ENCODE peak calls at places on chromosomes 16 and 17, in nine cellular contexts. O, M, W, X, Y, H, N, P and S are unnamed samples.

GRCh38 chr17:40242774-40243173 is 23.7 kb downstream of the WIPF2 start:
- DNase-seq in W (no peak), M (no peak), Y (no peak), X (no peak), H (no peak), O (no peak), N (peak; percentile 16), P (no peak), S (peak; percentile 46)

GRCh38 chr16:17743158-17743557 is 272.4 kb upstream of the XYLT1 start:
- DNase-seq in X (no peak), W (no peak), O (no peak), N (no peak), Y (no peak), P (no peak), H (no peak), M (no peak), S (no peak)

GRCh38 chr16:19549688-19550087 is 5.8 kb upstream of the VPS35L start:
- DNase-seq in Y (no peak), W (no peak), O (no peak), H (no peak), X (no peak), M (no peak), N (no peak), P (no peak), S (no peak)

GRCh38 chr17:31744541-31744951 is 114.5 kb downstream of the COPRS start:
- DNase-seq in M (no peak), W (no peak), H (peak; percentile 27), Y (no peak), O (no peak), P (no peak), N (no peak), X (no peak), S (no peak)

GRCh38 chr17:77471984-77472836 is 331.4 kb downstream of the SEC14L1 start:
- DNase-seq in Y (no peak), O (peak; percentile 56), P (no peak), H (peak; percentile 85), W (peak; percentile 73), M (no peak), N (peak; percentile 93), X (no peak), S (peak; percentile 73)

GRCh38 chr17:969767-970387 is 9.7 kb downstream of the NXN start:
- DNase-seq in P (no peak), Y (no peak), W (no peak), O (no peak), N (peak; percentile 84), H (no peak), M (no peak), X (no peak), S (no peak)

GRCh38 chr16:70470927-70471341 is 16.5 kb downstream of the FCSK start:
- DNase-seq in W (no peak), X (peak; percentile 71), M (peak; percentile 29), O (no peak), H (peak; percentile 23), Y (no peak), N (peak; percentile 39), P (no peak), S (no peak)

GRCh38 chr17:57669671-57670529 is 75.2 kb downstream of the CCDC182 start:
- DNase-seq in O (no peak), M (no peak), P (peak; percentile 47), X (no peak), H (no peak), N (no peak), W (peak; percentile 50), Y (no peak), S (no peak)

GRCh38 chr17:17416007-17416399 is 60.8 kb upstream of the MED9 start:
- DNase-seq in W (no peak), X (peak; percentile 75), Y (no peak), H (peak; percentile 68), P (no peak), M (no peak), N (peak; percentile 84), O (peak; percentile 63), S (peak; percentile 79)

GRCh38 chr17:2025622-2026309 is 632 bp upstream of the RTN4RL1 start:
- DNase-seq in W (peak; percentile 78), X (peak; percentile 79), N (peak; percentile 68), O (no peak), M (peak; percentile 78), Y (no peak), H (peak; percentile 54), P (no peak), S (peak; percentile 55)

GRCh38 chr16:13324861-13325260 is 423.5 kb downstream of the SHISA9 start:
- DNase-seq in M (no peak), X (no peak), O (no peak), W (no peak), N (no peak), Y (no peak), H (no peak), P (no peak), S (no peak)
- TF ChIP-seq CTCF in M (no peak), X (no peak), O (no peak), W (no peak), N (no peak), Y (no peak), H (no peak), P (no peak), S (no peak)

DNA sequence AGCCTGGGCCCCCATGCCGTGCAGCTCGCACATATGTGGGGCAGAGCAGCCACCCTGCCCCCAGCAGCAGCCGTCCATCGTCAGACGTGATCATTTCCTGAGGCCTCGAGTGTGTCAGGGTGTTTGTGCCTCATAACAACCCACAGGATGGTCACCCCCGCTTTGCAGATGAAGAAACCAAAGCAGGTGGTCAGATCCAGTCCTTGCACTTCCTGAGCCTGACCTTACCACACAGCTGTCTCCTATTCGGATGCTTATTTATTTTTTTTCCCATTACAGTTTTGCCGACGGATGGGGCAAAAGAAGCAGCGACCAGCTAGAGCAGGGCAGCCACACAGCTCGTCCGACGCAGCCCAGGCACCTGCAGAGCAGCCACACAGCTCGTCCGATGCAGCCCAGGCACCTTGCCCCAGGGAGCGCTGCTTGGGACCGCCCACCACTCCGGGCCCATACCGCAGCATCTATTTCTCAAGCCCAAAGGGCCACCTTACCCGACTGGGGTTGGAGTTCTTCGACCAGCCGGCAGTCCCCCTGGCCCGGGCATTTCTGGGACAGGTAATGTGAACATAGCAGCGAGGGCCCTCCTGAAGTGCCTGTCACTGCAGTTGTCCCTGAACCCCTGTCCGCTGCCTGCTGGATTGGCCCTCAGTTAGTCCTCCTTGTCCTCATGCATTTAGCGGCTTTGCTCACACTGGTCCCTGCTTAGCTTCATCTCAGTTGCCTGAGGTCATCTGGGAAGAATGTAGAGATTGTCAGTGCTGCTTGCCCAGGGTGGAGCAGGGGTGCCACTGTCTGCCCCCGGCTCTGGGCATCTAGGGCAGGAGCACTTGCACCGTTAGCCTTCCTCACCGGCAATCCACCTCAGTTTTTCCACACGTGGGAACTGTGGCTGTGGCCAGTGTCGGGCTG is 1.4 kb downstream of the MPG start:
- DNase-seq in W (no peak), X (no peak), N (no peak), Y (no peak), H (peak; percentile 16), O (peak; percentile 30), M (no peak), P (no peak), S (peak; percentile 48)
- H3K4me3 ChIP-seq in W (peak overlapping the region; percentile 84), X (peak overlapping the region; percentile 84), N (peak overlapping the region; percentile 68), Y (peak overlapping the region; percentile 74), H (peak overlapping the region; percentile 61), O (peak overlapping the region; percentile 81), M (peak overlapping the region; percentile 88), P (peak overlapping the region; percentile 98), S (peak overlapping the region; percentile 76)

GRCh38 chr17:50633683-50634082 is 998 bp upstream of the ABCC3 start:
- DNase-seq in H (no peak), M (no peak), Y (no peak), N (no peak), P (no peak), X (no peak), O (no peak), W (no peak), S (no peak)

GRCh38 chr17:50636145-50636803 is 1.6 kb downstream of the ABCC3 start:
- DNase-seq in Y (no peak), M (no peak), X (no peak), H (no peak), W (no peak), O (no peak), N (peak; percentile 37), P (no peak), S (no peak)

GRCh38 chr17:50635720-50636144 is 1.1 kb downstream of the ABCC3 start:
- DNase-seq in W (no peak), O (no peak), H (no peak), X (no peak), P (no peak), M (no peak), N (no peak), Y (no peak), S (no peak)

GRCh38 chr17:50634123-50634914 is at the start of gene ABCC3:
- DNase-seq in H (no peak), Y (no peak), M (peak; percentile 30), X (peak; percentile 87), N (peak; percentile 70), W (no peak), O (peak; percentile 24), P (no peak), S (peak; percentile 56)

DNA sequence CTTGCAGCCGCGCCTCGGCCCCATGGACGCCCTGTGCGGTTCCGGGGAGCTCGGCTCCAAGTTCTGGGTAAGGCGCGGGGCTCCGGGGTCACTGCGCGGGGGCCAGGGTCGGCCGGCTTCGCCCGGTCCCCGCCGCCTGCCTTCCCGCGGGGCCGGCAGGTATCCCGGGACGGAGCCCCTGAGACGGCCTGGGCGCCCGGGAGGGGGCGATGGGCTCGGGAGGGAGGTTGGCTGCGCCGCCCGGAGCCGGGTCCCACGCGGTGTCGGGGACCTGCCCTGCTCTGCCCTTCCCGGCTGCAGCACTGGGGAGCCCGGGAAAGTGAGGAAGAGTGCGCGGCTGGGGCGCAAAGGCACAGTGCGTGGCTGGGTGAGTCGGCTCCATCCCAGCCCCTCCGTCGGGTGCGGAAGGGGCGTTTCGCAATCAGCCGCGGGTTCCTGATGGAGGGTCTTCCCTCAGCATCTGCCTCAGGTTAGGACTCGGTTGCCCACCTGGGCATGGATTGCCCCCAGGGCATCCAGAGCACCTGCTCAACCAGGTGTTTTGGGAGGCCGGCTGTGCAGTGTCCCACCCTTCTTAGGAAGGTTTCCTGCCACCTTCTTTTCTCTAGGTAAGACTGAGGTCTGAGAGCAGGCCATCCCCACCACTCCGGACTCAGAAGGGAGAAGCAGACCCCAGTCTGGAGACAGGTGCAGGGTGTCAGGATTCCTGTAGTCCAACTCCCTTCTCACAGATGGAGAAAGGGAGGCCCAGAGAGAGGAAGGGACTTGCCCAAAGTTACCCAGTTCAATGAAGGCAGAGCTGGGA is 436 bp downstream of the ABCC3 start:
- DNase-seq in P (no peak), Y (no peak), M (no peak), H (no peak), W (no peak), X (no peak), N (no peak), O (no peak), S (no peak)
- TF ChIP-seq CTCF in P (no peak), Y (peak; percentile 24), M (no peak), H (no peak), W (no peak), X (peak; percentile 61), N (peak; percentile 18), O (no peak), S (no peak)

DNA sequence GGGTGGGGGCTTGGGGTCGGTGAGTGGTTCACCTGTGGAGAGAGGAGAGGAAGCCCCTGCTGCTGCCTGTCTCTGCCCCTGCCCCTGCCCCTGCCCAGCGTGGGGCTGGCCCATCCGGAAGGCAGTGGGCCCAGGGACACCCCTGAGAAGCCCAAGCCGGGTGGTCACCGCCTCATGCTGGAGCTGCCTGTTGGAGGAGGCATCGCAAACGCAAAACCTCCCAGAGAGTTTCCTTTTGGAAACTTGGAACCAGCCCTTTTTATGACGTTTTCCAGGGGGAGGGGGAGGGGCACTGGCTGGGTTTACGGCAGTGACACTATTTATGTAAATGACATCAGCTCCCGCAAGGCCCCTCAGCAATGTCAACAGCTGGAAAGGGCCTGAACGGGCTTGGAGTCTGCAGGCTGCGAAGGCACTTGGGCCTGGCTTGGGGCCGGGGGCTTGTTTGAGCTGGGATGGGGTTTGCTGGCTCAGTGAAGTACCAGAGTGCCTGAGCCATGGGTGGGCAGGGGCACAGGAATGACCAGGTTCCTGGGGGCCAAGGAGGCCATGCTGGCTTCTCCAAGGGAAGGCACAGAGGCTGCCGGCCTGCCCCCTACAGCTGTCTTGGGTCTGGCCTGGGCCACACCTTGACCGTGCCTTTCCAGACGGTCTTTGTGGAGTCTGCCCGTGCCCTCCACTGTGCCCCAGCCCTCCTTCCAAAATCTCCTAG is 219.5 kb downstream of the NTN1 start:
- DNase-seq in M (peak; percentile 80), N (peak; percentile 66), O (no peak), Y (no peak), H (peak; percentile 42), W (peak; percentile 93), X (no peak), P (no peak), S (peak; percentile 69)
- H3K4me3 ChIP-seq in M (peak overlapping the region; percentile 74), N (peak overlapping the region; percentile 41), O (no peak overlapping the region), Y (no peak overlapping the region), H (no peak overlapping the region), W (peak overlapping the region; percentile 50), X (no peak overlapping the region), P (peak overlapping the region; percentile 54), S (peak overlapping the region; percentile 27)